ENCODE peak calls at places on chromosome 6, in ten cellular contexts. G is PC-3, N is cardiac muscle cell, R is ascending aorta, B is fibroblast of mammary gland, K is brain microvascular endothelial cell, O is Peyer's patch, Z is PC-9, I is BE2C, H is A549. M is an unnamed sample.

GRCh38 chr6:127864701-127865100 is 36.2 kb downstream of the THEMIS start:
- DNase-seq in I (no peak), R (no peak), N (no peak), H (no peak), B (no peak), K (no peak), G (no peak), O (no peak), Z (no peak), M (no peak)

GRCh38 chr6:90072961-90073464 is 178.7 kb downstream of the GJA10 start:
- DNase-seq in I (no peak), G (no peak), R (no peak), N (no peak), O (no peak), H (no peak), K (no peak), B (no peak), Z (no peak), M (no peak)

GRCh38 chr6:52551483-52552277 is 25.2 kb downstream of the TRAM2 start:
- DNase-seq in G (peak; percentile 91), N (peak; percentile 80), R (no peak), I (peak; percentile 68), K (peak; percentile 69), Z (peak; percentile 68), B (peak; percentile 79), H (peak; percentile 28), O (no peak), M (peak; percentile 80)

GRCh38 chr6:109456710-109457595 is 1.4 kb upstream of the MICAL1 start:
- DNase-seq in I (no peak), R (no peak), B (peak; percentile 80), K (no peak), O (peak; percentile 70), G (peak; percentile 50), Z (no peak), N (peak; percentile 73), H (no peak), M (no peak)

GRCh38 chr6:129210684-129211083 is 327.7 kb downstream of the LAMA2 start:
- DNase-seq in B (no peak), I (no peak), Z (no peak), N (no peak), G (no peak), K (no peak), R (no peak), H (no peak), O (no peak), M (no peak)

GRCh38 chr6:99151634-99152344 is 197.7 kb downstream of the FAXC start:
- DNase-seq in O (peak; percentile 51), N (peak; percentile 11), R (no peak), Z (peak; percentile 38), G (peak; percentile 60), H (peak; percentile 40), I (peak; percentile 70), K (peak; percentile 43), B (peak; percentile 33), M (no peak)

GRCh38 chr6:52317841-52318581 is 33.5 kb upstream of the MCM3 start:
- DNase-seq in G (no peak), N (peak; percentile 55), O (peak; percentile 61), R (no peak), I (peak; percentile 16), B (peak; percentile 64), K (peak; percentile 21), Z (no peak), H (peak; percentile 12), M (no peak)

GRCh38 chr6:152057832-152058498 is 250.5 kb downstream of the ESR1 start:
- DNase-seq in G (peak; percentile 6), H (no peak), B (no peak), O (no peak), R (no peak), N (no peak), Z (no peak), K (no peak), I (no peak), M (no peak)

GRCh38 chr6:13402711-13403110 is 74.4 kb upstream of the TBC1D7 start:
- DNase-seq in H (no peak), O (no peak), R (no peak), K (no peak), I (no peak), B (no peak), G (peak; percentile 21), Z (no peak), N (no peak), M (no peak)

GRCh38 chr6:37489697-37490336 is 9.9 kb downstream of the CCDC167 start:
- DNase-seq in K (peak; percentile 5), R (no peak), H (no peak), O (peak; percentile 46), Z (no peak), B (peak; percentile 3), I (peak; percentile 73), G (no peak), N (no peak), M (no peak)

GRCh38 chr6:37010402-37010892 is 5.0 kb downstream of the FGD2 start:
- DNase-seq in K (no peak), H (no peak), N (no peak), G (no peak), O (no peak), R (no peak), B (no peak), Z (no peak), I (no peak), M (no peak)

GRCh38 chr6:40504274-40504673 is 82.9 kb downstream of the LRFN2 start:
- DNase-seq in K (no peak), O (no peak), R (no peak), N (no peak), B (peak; percentile 5), H (no peak), G (no peak), Z (no peak), I (no peak), M (no peak)

GRCh38 chr6:26475823-26476729 is 18.3 kb downstream of the BTN2A1 start:
- DNase-seq in I (no peak), R (no peak), K (no peak), Z (no peak), H (no peak), O (no peak), N (no peak), B (peak; percentile 30), G (peak; percentile 59), M (no peak)

GRCh38 chr6:148565931-148566663 is 180.7 kb upstream of the UST start:
- DNase-seq in O (no peak), I (no peak), R (no peak), N (peak; percentile 95), K (peak; percentile 95), B (peak; percentile 97), G (peak; percentile 80), Z (peak; percentile 17), H (no peak), M (no peak)

DNA sequence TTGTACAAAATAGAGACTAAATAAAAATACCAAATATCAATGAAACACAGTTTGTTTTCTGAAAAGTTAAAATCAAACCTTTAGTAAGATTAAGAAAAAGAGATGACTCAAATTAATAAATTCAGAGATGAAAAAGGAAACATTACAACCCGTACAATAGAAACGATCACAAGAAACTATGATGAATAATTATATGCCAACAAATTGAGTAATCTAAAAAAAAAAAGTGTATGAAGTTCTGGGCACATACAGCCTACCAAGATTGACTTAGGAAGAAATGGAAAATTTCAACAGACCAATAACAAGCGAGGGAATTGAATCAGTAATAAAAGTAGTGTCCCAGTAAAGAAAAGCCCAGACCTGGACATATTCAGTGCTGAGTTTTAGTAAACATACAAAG is 94.8 kb downstream of the STXBP5 start:
- DNase-seq in N (no peak), O (no peak), Z (no peak), G (no peak), B (no peak), H (no peak), I (no peak), K (no peak), R (no peak), M (no peak)
- H3K4me3 ChIP-seq in N (no peak overlapping the region), O (no peak overlapping the region), Z (no peak overlapping the region), G (no peak overlapping the region), B (no peak overlapping the region), H (no peak overlapping the region), I (no peak overlapping the region), K (no peak overlapping the region), R (no peak overlapping the region), M (no peak overlapping the region)

GRCh38 chr6:94049001-94049400 is 629.6 kb upstream of the EPHA7 start:
- DNase-seq in I (no peak), K (no peak), B (no peak), Z (no peak), O (no peak), G (no peak), R (no peak), N (no peak), H (no peak), M (no peak)

GRCh38 chr6:94050515-94050914 is 631.2 kb upstream of the EPHA7 start:
- DNase-seq in I (no peak), B (no peak), O (no peak), G (no peak), H (no peak), R (no peak), Z (no peak), N (no peak), K (no peak), M (no peak)

DNA sequence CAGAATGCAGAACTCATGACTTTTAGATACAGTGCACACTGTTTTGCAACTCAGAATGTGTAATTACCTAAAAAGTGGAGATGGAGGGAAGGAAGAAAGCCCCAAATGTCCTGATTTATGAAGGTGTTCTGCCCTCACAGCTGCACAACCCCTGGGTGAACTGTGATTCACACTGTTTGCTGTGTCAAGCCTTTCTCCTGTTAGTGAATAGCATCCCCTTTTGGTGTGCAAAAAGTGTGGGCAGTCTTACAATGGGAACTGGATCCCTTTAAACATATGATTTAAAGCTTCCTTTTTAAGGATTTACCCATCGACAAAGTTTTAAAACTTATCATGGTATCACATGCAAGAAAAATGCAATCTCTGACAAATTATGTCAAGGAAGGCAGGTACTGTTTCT is 633.4 kb upstream of the EPHA7 start:
- DNase-seq in N (peak; percentile 1), H (peak; percentile 30), I (no peak), B (peak; percentile 41), Z (no peak), G (peak; percentile 13), K (peak; percentile 48), R (no peak), O (no peak), M (no peak)
- TF ChIP-seq CTCF in N (no peak), H (no peak), I (no peak), B (peak; percentile 25), Z (no peak), G (peak; percentile 38), K (peak; percentile 62), R (no peak), O (no peak), M (peak; percentile 49)

GRCh38 chr6:134171517-134171916 is 119.1 kb upstream of the SLC2A12 start:
- DNase-seq in H (no peak), R (no peak), N (peak; percentile 56), K (no peak), G (no peak), Z (no peak), I (no peak), B (peak; percentile 48), O (no peak), M (no peak)
- H3K4me3 ChIP-seq in H (peak overlapping the region; percentile 81), R (peak overlapping the region; percentile 90), N (no peak overlapping the region), K (peak overlapping the region; percentile 78), G (no peak overlapping the region), Z (no peak overlapping the region), I (peak overlapping the region; percentile 87), B (peak overlapping the region; percentile 86), O (peak overlapping the region; percentile 80), M (no peak overlapping the region)

DNA sequence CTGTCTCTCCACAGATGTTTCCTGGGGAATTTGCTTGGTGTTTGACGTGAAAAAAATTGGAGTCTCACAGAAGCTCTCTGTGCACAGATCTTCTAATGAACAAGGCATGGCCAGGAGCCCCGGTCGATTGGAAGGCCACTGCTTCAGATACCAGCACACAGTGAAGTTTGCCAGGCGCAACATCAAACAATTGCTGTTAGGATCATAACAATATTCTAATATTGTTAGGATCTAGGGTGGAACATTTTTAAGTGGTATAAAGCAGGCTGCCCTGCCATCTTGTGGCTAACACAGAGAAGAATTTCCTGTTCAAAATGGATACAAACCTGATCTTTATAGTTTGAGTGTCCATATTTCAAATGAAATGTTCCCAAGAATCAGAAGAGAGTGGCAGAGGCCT is 64.1 kb downstream of the C6orf118 start:
- DNase-seq in N (peak; percentile 58), I (no peak), Z (no peak), H (peak; percentile 18), O (no peak), G (peak; percentile 31), K (no peak), R (no peak), B (peak; percentile 42), M (peak; percentile 28)
- TF ChIP-seq CTCF in N (peak; percentile 45), I (peak; percentile 33), Z (peak; percentile 34), H (peak; percentile 42), O (no peak), G (peak; percentile 57), K (peak; percentile 53), R (no peak), B (peak; percentile 37), M (peak; percentile 65)